ENCODE peak calls at places on chromosomes 2 and 18, in four cellular contexts. X is HepG2, T is GM12878, S is K562. W is an unnamed sample.

GRCh38 chr2:11579867-11580659 is 46.2 kb downstream of the GREB1 start:
- DNase-seq in X (no peak), T (no peak), S (no peak), W (no peak)

GRCh38 chr2:168501456-168502065 is 45.5 kb downstream of the CERS6 start:
- DNase-seq in X (no peak), T (no peak), S (no peak), W (no peak)

GRCh38 chr2:241224851-241225438 is 36.5 kb downstream of the ANO7 start:
- DNase-seq in X (no peak), T (no peak), S (no peak), W (no peak)

GRCh38 chr2:217065695-217066405 is 206.0 kb upstream of the TNP1 start:
- DNase-seq in X (no peak), T (no peak), S (no peak), W (no peak)

GRCh38 chr2:145027073-145027459 is 507.1 kb upstream of the ZEB2 start:
- DNase-seq in X (no peak), T (no peak), S (no peak), W (no peak)

GRCh38 chr2:138515084-138515483 is 13.5 kb downstream of the SPOPL start:
- DNase-seq in X (peak), T (no peak), S (no peak), W (no peak)

GRCh38 chr2:85947593-85947992 is 58.8 kb upstream of the ST3GAL5 start:
- DNase-seq in X (no peak), T (no peak), S (no peak), W (no peak)

GRCh38 chr2:74267068-74267467 is 68.7 kb downstream of the MTHFD2 start:
- DNase-seq in X (peak), T (no peak), S (peak), W (no peak)

GRCh38 chr18:49717617-49718016 is 95.7 kb downstream of the ACAA2 start:
- DNase-seq in X (no peak), T (no peak), S (no peak), W (no peak)

GRCh38 chr2:40243581-40243980 is 208.3 kb downstream of the SLC8A1 start:
- DNase-seq in X (no peak), T (no peak), S (no peak), W (no peak)

GRCh38 chr2:2939078-2939795 is 438.4 kb downstream of the EIPR1 start:
- DNase-seq in X (no peak), T (no peak), S (no peak), W (no peak)

GRCh38 chr2:144801766-144802165 is 281.8 kb upstream of the ZEB2 start:
- DNase-seq in X (no peak), T (no peak), S (no peak), W (no peak)

GRCh38 chr18:58310517-58310916 is 266.5 kb downstream of the NEDD4L start:
- DNase-seq in X (no peak), T (no peak), S (no peak), W (no peak)

GRCh38 chr2:111117666-111118454 is 2.9 kb upstream of the BCL2L11 start:
- DNase-seq in X (no peak), T (no peak), S (no peak), W (peak)

GRCh38 chr18:40917096-40917495 is 1037.9 kb upstream of the PIK3C3 start:
- DNase-seq in X (no peak), T (no peak), S (no peak), W (no peak)

GRCh38 chr2:26968001-26968400 is 2.4 kb upstream of the MAPRE3 start:
- DNase-seq in X (no peak), T (no peak), S (no peak), W (no peak)

GRCh38 chr2:112138143-112139032 is at the start of gene FBLN7:
- DNase-seq in X (no peak), T (no peak), S (no peak), W (no peak)

GRCh38 chr18:33495278-33495677 is 54.8 kb upstream of the CCDC178 start:
- DNase-seq in X (peak), T (peak), S (peak), W (peak)

GRCh38 chr2:33275689-33276444 is 200.6 kb upstream of the RASGRP3 start:
- DNase-seq in X (peak), T (no peak), S (peak), W (no peak)

GRCh38 chr18:44856157-44856556 is 175.5 kb downstream of the SETBP1 start:
- DNase-seq in X (no peak), T (no peak), S (no peak), W (no peak)

GRCh38 chr2:151056870-151057269 is 204.8 kb downstream of the RBM43 start:
- DNase-seq in X (no peak), T (no peak), S (no peak), W (no peak)

GRCh38 chr18:6271585-6271984 is 143.1 kb downstream of the L3MBTL4 start:
- DNase-seq in X (no peak), T (no peak), S (no peak), W (no peak)

GRCh38 chr18:33440011-33440383 is 524 bp downstream of the CCDC178 start:
- DNase-seq in X (no peak), T (no peak), S (peak), W (peak)

GRCh38 chr2:1674766-1675397 is 69.4 kb downstream of the PXDN start:
- DNase-seq in X (no peak), T (no peak), S (no peak), W (no peak)

GRCh38 chr2:174245065-174245464 is 3.3 kb downstream of the OLA1 start:
- DNase-seq in X (no peak), T (no peak), S (no peak), W (no peak)

GRCh38 chr2:174248187-174248997 is at the start of gene OLA1:
- DNase-seq in X (peak), T (peak), S (peak), W (peak)

GRCh38 chr2:174246944-174247381 is 1.4 kb downstream of the OLA1 start:
- DNase-seq in X (peak), T (no peak), S (no peak), W (no peak)

GRCh38 chr2:174247474-174248186 is 702 bp downstream of the OLA1 start:
- DNase-seq in X (peak), T (no peak), S (peak), W (no peak)

DNA sequence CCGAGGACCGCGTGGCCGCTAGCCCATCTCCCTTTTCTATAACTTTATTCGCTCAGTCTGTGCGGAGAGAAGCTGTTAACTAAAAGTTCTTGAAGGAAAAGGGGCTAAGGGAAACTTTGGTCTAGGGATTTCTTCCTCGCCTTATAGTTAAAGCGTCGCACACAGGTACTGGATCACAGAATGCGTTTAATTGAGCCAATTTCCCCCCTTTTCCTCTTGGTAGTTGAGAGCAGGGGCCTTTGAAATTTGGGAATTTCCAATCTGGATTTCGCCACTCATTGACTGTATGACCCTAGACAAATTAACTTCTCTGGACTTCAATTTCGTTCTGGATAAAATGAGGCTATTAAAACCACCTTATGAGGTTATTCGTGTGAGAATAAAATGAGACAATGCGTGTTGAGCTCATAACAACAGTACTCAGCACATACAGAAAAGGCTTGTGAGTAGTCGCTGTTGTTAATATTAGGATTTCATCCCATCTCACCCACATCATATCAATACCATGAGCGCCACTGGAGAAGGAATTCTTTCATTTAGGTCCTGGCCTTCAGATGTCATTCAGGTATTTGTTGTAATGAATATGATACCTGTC is 763 bp upstream of the OLA1 start:
- DNase-seq in X (no peak), T (no peak), S (no peak), W (no peak)
- TF ChIP-seq JUND in X (no peak), T (no peak), S (no peak), W (no peak)

DNA sequence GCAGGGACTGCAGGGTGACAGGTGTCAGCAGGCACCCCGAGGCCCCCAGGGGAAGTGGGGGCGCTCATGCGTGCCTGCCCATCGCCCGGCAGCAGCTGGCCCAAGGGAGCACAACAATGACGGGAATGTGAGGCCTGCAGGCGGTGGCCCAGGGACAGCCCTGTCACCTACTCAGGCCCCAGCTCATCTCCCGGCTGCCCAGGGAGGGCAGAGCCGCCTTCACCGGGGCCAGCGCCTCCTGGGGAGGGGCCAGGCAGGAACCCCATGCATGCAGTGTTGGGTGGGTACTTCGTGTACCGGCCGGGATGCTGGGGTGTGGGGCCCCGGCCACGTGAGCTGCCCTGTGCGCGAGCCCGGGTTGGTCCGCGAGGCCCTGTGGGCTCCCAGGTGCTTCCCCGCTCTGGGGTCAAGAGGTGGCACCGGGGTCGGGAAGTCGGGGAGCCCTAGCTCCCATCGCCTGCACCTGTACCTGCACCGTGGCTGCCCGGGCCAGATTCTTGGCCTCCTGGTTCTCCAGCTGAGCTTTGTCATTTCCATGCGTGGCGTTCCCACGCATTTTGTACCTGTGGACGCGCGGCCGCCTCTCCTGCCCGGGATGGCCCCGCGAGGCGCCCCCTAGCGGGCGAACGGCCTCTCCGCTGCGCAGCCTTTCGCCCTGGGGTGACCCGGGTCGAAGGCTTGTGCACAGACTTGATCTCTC is 823 bp downstream of the KLHL30 start:
- DNase-seq in X (no peak), T (no peak), S (peak), W (no peak)
- TF ChIP-seq CBX5 in X (no peak), T (no peak), S (no peak), W (no peak)

GRCh38 chr2:106972782-106973181 is 86.8 kb upstream of the ST6GAL2 start:
- DNase-seq in X (no peak), T (no peak), S (no peak), W (no peak)

GRCh38 chr2:106976548-106976947 is 90.6 kb upstream of the ST6GAL2 start:
- DNase-seq in X (no peak), T (no peak), S (no peak), W (no peak)

GRCh38 chr2:106977707-106978106 is 91.7 kb upstream of the ST6GAL2 start:
- DNase-seq in X (no peak), T (no peak), S (no peak), W (no peak)

GRCh38 chr2:106974891-106975290 is 88.9 kb upstream of the ST6GAL2 start:
- DNase-seq in X (no peak), T (no peak), S (no peak), W (no peak)

GRCh38 chr2:106975641-106976040 is 89.7 kb upstream of the ST6GAL2 start:
- DNase-seq in X (no peak), T (no peak), S (no peak), W (no peak)
- TF ChIP-seq JUND in X (no peak), T (no peak), S (no peak), W (no peak)

GRCh38 chr2:231985823-231986261 is 24.3 kb downstream of the DIS3L2 start:
- DNase-seq in X (no peak), T (no peak), S (peak), W (no peak)
- TF ChIP-seq CBX5 in X (no peak), T (no peak), S (no peak), W (no peak)

DNA sequence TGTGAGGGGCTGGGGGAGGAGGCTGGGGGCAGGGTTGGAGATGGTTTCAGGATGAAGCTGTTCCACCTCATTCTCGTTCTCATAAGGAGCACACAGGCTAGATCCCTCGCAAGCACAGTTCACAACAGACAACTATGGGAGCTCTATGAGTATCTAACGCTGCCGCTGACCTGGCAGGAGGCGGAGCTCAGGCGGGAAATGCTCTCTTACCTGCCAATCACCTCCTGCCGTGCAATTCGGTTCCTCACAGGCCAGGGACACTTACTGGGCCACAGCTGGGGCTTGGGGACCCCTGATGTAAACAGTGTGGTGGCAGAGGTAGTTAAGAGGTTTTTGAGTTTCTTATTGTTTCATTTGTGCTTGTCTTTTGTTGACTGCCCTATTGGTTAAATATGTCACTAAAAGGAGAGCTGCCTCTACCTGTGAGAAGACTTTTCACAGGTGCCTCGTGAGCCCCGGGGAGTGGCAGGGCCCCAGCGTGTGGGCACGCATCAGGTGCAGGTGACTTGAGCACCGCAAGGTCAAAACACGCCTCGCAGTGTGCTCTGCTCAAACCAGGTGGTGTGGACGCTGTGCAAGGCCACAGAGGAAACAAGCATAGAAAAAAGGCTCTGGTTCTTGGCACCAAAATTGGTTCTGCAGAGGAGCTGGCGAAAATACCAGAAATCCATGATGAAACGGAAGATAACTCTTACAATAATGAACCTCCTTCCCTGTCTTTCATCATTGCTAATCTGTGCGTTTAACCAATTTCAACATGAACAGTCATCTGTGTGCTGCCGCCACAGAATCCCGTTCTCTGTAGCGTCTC is 10.2 kb downstream of the MLPH start:
- DNase-seq in X (no peak), T (no peak), S (no peak), W (no peak)
- TF ChIP-seq JUND in X (no peak), T (no peak), S (no peak), W (no peak)

DNA sequence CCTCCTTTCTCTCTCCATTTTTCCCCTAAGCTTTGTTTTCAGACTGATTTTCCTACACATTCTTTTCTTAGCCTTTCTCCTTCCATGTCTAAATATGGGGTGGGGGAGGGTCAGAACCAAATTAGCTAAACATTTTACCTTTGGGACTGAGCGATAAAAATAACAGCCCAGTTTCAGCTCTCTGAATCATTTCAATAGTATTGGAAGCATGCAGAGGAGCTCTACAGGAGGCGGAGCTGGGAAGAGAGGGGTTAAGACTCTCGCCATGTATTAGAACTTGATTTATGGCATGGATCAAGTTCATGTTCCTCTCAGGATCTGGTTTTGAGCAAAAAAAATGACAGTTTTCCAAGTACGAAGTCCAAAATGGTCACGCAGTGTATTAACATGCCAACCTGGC is 109.1 kb downstream of the CPO start:
- DNase-seq in X (no peak), T (no peak), S (no peak), W (no peak)
- TF ChIP-seq CBX5 in X (no peak), T (no peak), S (no peak), W (no peak)

DNA sequence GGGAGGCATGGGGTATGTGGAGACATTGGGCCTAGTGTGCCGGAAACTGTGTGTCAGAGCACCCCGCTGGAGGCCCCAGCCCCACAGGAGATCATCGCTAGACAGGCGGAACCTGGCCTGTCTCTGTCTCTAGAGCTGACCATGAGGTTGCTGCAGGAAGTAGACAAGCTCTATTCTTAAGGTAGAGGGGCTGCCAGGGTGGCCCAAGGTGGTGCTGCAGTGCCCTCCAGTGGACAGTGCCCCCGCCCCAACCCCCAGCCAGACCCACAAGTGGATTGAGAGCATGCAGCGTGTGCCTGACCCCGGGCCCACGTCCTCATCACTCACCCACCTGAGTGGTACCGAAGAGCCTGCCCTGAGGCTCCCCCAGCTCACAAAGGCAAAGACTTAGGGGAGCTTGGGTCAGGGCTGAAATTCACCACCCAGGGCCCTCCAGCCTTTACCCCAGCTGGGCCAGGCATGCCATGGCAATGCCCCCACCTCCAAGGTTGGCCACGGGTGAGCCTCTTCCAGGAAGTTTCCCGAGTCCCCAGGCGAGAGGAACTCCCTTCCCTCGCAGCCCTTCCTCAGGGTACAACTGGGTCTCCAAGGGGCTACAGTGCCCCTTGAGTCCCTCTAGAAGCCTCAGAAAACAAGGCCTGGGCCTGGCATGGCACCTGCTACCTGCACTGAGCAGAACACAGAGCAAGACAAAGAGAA is 155.0 kb downstream of the TTC32 start:
- DNase-seq in X (peak), T (no peak), S (peak), W (peak)
- TF ChIP-seq JUND in X (no peak), T (no peak), S (no peak), W (no peak)

DNA sequence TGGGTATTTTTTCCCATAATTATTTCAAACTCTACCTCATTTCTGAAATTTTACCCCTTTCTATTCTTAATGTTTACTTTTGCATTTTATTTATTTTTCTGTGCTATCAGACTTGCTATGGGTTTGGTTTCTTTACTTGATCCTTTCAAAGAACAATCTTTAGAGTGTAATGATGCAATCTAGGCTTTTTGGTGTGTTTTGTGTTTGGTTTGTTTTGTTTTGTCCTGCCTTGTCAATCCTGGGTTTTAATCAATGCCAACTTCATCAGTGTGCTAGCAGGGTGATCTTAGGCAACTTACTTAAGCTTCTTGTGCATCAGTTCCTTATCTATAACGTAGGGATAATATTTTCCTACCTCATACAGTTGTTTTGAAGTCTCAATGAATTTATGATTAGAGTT is 350.4 kb downstream of the NR4A2 start:
- DNase-seq in X (no peak), T (no peak), S (no peak), W (no peak)
- TF ChIP-seq CBX5 in X (no peak), T (no peak), S (no peak), W (no peak)

GRCh38 chr2:121634354-121635307 is 14.6 kb downstream of the CLASP1 start:
- DNase-seq in X (no peak), T (no peak), S (peak), W (no peak)
- TF ChIP-seq JUND in X (no peak), T (no peak), S (no peak), W (no peak)

DNA sequence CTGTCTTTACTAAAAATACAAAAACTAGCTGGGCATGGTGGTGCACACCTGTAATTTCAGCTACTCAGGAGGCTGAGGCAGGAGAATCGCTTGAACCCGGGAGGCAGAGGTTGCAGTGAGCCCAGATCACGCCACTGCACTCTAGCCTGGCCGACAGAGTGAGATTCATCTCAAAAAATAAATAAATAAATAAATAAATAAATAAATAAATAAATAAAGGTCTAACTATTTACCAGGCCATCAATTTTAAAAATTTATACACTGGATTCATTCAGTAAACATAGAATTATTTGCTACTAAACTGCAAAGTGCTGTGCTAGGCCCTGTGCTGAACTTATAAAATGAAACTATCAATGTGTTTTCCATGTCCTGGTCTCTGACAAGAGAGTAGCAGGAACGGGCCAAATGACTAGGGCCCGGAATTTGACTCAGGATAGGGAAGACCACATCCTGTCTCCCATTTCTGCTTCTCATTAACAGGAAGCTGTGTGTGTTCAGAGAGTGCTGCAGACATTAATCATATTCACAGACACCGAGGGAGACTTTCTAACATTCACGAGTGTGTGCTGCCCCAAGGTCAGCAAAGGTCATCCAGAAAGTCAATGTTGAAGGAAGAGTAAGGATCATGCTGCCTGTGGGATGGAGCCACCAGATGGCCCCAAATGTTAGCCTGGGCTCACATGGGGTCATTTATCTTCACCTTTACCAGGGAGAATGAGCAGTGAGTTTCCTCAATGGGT is 95.8 kb downstream of the SPP2 start:
- DNase-seq in X (no peak), T (no peak), S (no peak), W (no peak)
- TF ChIP-seq CBX5 in X (no peak), T (no peak), S (no peak), W (no peak)